ENCODE peak calls at places on chromosomes 13 and 19, in eight cellular contexts. J, D, G, U, Z, Y, W and E are unnamed samples.
A peak's percentile ranks its signal among the peaks of the same experiment; 100 is the strongest.

GRCh38 chr13:51945149-51945548 is 66.1 kb downstream of the ATP7B start:
- DNase-seq in D (no peak), W (no peak), G (no peak), Z (no peak), Y (no peak), J (no peak), U (no peak), E (no peak)

GRCh38 chr13:88063741-88064140 is 392.6 kb downstream of the SLITRK5 start:
- DNase-seq in W (no peak), Y (no peak), J (no peak), G (no peak), D (no peak), U (no peak), Z (no peak), E (no peak)

GRCh38 chr13:46143239-46143701 is 38.4 kb upstream of the CPB2 start:
- DNase-seq in D (no peak), W (no peak), J (no peak), Z (no peak), G (no peak), Y (no peak), U (no peak), E (no peak)

GRCh38 chr13:112061367-112062046 is 5.4 kb upstream of the SOX1 start:
- DNase-seq in G (no peak), Y (peak; percentile 84), U (no peak), Z (no peak), D (no peak), J (no peak), W (no peak), E (no peak)

GRCh38 chr19:17605117-17605516 is 49.7 kb downstream of the COLGALT1 start:
- DNase-seq in J (no peak), Y (no peak), Z (no peak), G (no peak), D (no peak), W (no peak), U (no peak), E (no peak)

GRCh38 chr13:27295096-27295495 is 24.5 kb downstream of the RASL11A start:
- DNase-seq in D (no peak), J (no peak), Z (no peak), G (no peak), Y (no peak), U (no peak), W (no peak), E (no peak)

GRCh38 chr13:113751491-113751890 is 7.5 kb upstream of the TMEM255B start:
- DNase-seq in U (no peak), Y (no peak), Z (no peak), D (no peak), W (no peak), G (no peak), J (no peak), E (no peak)

GRCh38 chr19:39765091-39766076 is 13.3 kb upstream of the LEUTX start:
- DNase-seq in D (peak; percentile 27), J (peak; percentile 7), Y (peak; percentile 22), G (no peak), U (peak; percentile 59), Z (peak; percentile 45), W (no peak), E (no peak)

GRCh38 chr13:51271528-51272070 is 49.4 kb downstream of the FAM124A start:
- DNase-seq in D (no peak), Y (no peak), U (peak; percentile 17), J (no peak), Z (no peak), W (peak; percentile 54), G (no peak), E (no peak)

GRCh38 chr13:113084943-113085540 is 20.5 kb upstream of the F7 start:
- DNase-seq in U (no peak), J (no peak), D (no peak), Y (no peak), W (no peak), G (no peak), Z (no peak), E (no peak)

GRCh38 chr13:107375701-107376350 is 807.9 kb upstream of the ARGLU1 start:
- DNase-seq in D (peak; percentile 47), J (no peak), G (no peak), U (peak; percentile 11), W (no peak), Z (no peak), Y (no peak), E (no peak)

GRCh38 chr13:110617326-110618072 is 2.2 kb downstream of the NAXD start:
- DNase-seq in G (peak; percentile 81), Y (peak; percentile 59), W (no peak), J (no peak), D (no peak), Z (peak; percentile 18), U (peak; percentile 86), E (no peak)

GRCh38 chr19:32901504-32902161 is 32.1 kb upstream of the SLC7A9 start:
- DNase-seq in J (no peak), W (no peak), U (no peak), G (no peak), Z (no peak), Y (no peak), D (no peak), E (no peak)